ENCODE peak calls at places on chromosomes 2 and 18, in six cellular contexts. G, H, A, L, V and K are unnamed samples.

GRCh38 chr2:240916571-240917008 is 10.5 kb downstream of the CROCC2 start:
- DNase-seq in H (no peak), V (peak; percentile 79), G (peak; percentile 81), A (no peak), L (peak; percentile 31), K (no peak)

GRCh38 chr2:22604150-22604549 is 780.8 kb upstream of the KLHL29 start:
- DNase-seq in V (no peak), A (no peak), L (no peak), H (no peak), G (no peak), K (no peak)

GRCh38 chr2:105764059-105764458 is 19.3 kb downstream of the NCK2 start:
- DNase-seq in L (no peak), H (no peak), A (no peak), V (no peak), G (no peak), K (no peak)

GRCh38 chr2:240638517-240639160 is 13.4 kb downstream of the GPR35 start:
- DNase-seq in V (no peak), G (no peak), A (peak; percentile 23), H (no peak), L (no peak), K (no peak)

GRCh38 chr18:76922107-76922506 is 99.8 kb downstream of the ZNF236 start:
- DNase-seq in A (peak; percentile 70), H (peak; percentile 26), G (peak; percentile 32), L (peak; percentile 54), V (peak; percentile 8), K (peak; percentile 63)

GRCh38 chr18:49344825-49345224 is 115.6 kb downstream of the DYM start:
- DNase-seq in H (no peak), V (no peak), G (no peak), A (no peak), L (no peak), K (no peak)

GRCh38 chr2:145091011-145091744 is 571.3 kb upstream of the ZEB2 start:
- DNase-seq in A (no peak), L (no peak), H (no peak), G (no peak), V (no peak), K (no peak)

GRCh38 chr18:59783138-59783537 is 85.9 kb upstream of the CCBE1 start:
- DNase-seq in H (peak; percentile 9), G (no peak), L (peak; percentile 59), V (peak; percentile 27), A (no peak), K (no peak)

GRCh38 chr2:226794751-226795171 is 4.9 kb downstream of the IRS1 start:
- DNase-seq in G (no peak), A (no peak), L (peak; percentile 45), V (no peak), H (no peak), K (no peak)

GRCh38 chr2:225100856-225101294 is 58.6 kb upstream of the DOCK10 start:
- DNase-seq in L (no peak), G (no peak), H (no peak), V (peak; percentile 71), A (no peak), K (no peak)

GRCh38 chr2:64036343-64036742 is 17.1 kb upstream of the VPS54 start:
- DNase-seq in A (no peak), V (no peak), H (no peak), G (no peak), L (no peak), K (no peak)

GRCh38 chr2:28986429-28986828 is 5.3 kb downstream of the TOGARAM2 start:
- DNase-seq in H (no peak), A (no peak), L (no peak), V (no peak), G (no peak), K (no peak)

GRCh38 chr18:78971511-78972245 is 7.9 kb upstream of the SALL3 start:
- DNase-seq in V (no peak), G (no peak), L (no peak), A (no peak), H (no peak), K (no peak)

GRCh38 chr2:207289295-207290018 is 123.7 kb upstream of the KLF7 start:
- DNase-seq in L (no peak), H (no peak), G (no peak), V (no peak), A (no peak), K (no peak)

GRCh38 chr2:224584768-224585204 is 377 bp downstream of the CUL3 start:
- DNase-seq in V (peak; percentile 15), A (peak; percentile 49), G (peak; percentile 69), L (peak; percentile 63), H (no peak), K (peak; percentile 46)

GRCh38 chr18:64720781-64721464 is 572.0 kb upstream of the LINC00305 start:
- DNase-seq in L (no peak), V (no peak), A (peak; percentile 27), H (no peak), G (no peak), K (no peak)

GRCh38 chr2:233156001-233156400 is 95.5 kb upstream of the ATG16L1 start:
- DNase-seq in V (no peak), L (no peak), A (no peak), H (no peak), G (no peak), K (no peak)

GRCh38 chr2:106107509-106108131 is 86.5 kb downstream of the UXS1 start:
- DNase-seq in A (no peak), L (no peak), V (no peak), G (no peak), H (no peak), K (no peak)

GRCh38 chr2:221107424-221107823 is 464.7 kb downstream of the EPHA4 start:
- DNase-seq in V (no peak), A (no peak), H (no peak), L (no peak), G (no peak), K (no peak)

GRCh38 chr2:37527362-37527761 is 144.1 kb downstream of the CDC42EP3 start:
- DNase-seq in V (no peak), L (no peak), G (no peak), H (no peak), A (no peak), K (no peak)

GRCh38 chr2:21007129-21008013 is 36.5 kb downstream of the APOB start:
- DNase-seq in G (no peak), V (no peak), H (no peak), L (no peak), A (no peak), K (no peak)

GRCh38 chr18:8771930-8772329 is 66.6 kb downstream of the MTCL1 start:
- DNase-seq in G (peak; percentile 27), L (no peak), V (no peak), A (peak; percentile 51), H (no peak), K (peak; percentile 31)

GRCh38 chr18:55262021-55262560 is 302.8 kb upstream of the CCDC68 start:
- DNase-seq in G (no peak), H (no peak), A (no peak), L (no peak), V (no peak), K (no peak)

GRCh38 chr2:74223941-74224770 is 25.7 kb downstream of the MTHFD2 start:
- DNase-seq in G (no peak), H (no peak), A (peak; percentile 20), V (no peak), L (no peak), K (no peak)

GRCh38 chr2:53347219-53347618 is 420.4 kb upstream of the CHAC2 start:
- DNase-seq in H (no peak), L (no peak), A (no peak), V (no peak), G (no peak), K (no peak)

GRCh38 chr2:875687-876615 is 74.7 kb upstream of the SNTG2 start:
- DNase-seq in V (no peak), A (peak; percentile 15), L (no peak), G (no peak), H (no peak), K (no peak)

GRCh38 chr18:490624-491023 is 9.9 kb downstream of the COLEC12 start:
- DNase-seq in G (no peak), H (no peak), A (no peak), L (no peak), V (no peak), K (no peak)

GRCh38 chr2:205685314-205686230 is 3.3 kb downstream of the NRP2 start:
- DNase-seq in G (peak; percentile 37), L (peak; percentile 68), V (peak; percentile 48), H (no peak), A (peak; percentile 43), K (no peak)

GRCh38 chr2:177900091-177900490 is 172.5 kb downstream of the PDE11A start:
- DNase-seq in V (no peak), G (no peak), H (no peak), A (no peak), L (no peak), K (no peak)

GRCh38 chr2:25073025-25073424 is 31.1 kb downstream of the EFR3B start:
- DNase-seq in G (no peak), V (no peak), A (no peak), L (no peak), H (no peak), K (no peak)
- H3K27ac ChIP-seq in G (no peak overlapping the region), V (no peak overlapping the region), A (no peak overlapping the region), L (no peak overlapping the region), H (no peak overlapping the region), K (no peak overlapping the region)

DNA sequence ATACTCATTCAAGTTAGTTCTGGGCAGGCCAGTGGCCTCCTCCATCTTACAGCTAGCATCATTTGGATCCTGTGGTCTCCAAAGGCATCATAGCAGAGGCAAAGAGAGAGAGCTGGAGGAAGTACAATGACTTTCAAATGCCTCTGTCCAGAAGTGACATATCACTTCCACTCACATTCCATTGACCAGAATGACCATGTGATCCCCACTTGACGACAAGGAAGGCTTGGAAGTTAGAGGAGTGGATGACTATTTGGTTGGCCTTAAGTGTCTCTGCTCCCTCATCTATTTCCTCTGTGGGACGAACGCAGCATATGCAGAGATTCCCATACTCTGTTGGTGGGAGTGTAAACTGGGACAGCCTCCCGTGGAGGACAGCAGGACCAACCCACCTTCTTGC is 27.8 kb upstream of the MLPH start:
- DNase-seq in G (no peak), L (no peak), H (no peak), V (no peak), A (no peak), K (no peak)
- H3K27ac ChIP-seq in G (peak overlapping the region; percentile 60), L (no peak overlapping the region), H (no peak overlapping the region), V (peak overlapping the region; percentile 57), A (no peak overlapping the region), K (no peak overlapping the region)

GRCh38 chr2:217820066-217820819 is 182.6 kb downstream of the TNS1 start:
- DNase-seq in L (no peak), H (no peak), G (no peak), A (no peak), V (no peak), K (no peak)
- H3K27ac ChIP-seq in L (peak overlapping the region; percentile 9), H (no peak overlapping the region), G (peak overlapping the region; percentile 41), A (peak overlapping the region; percentile 32), V (no peak overlapping the region), K (peak overlapping the region; percentile 46)

GRCh38 chr2:85410584-85411404 is 628 bp upstream of the CAPG start:
- DNase-seq in L (no peak), V (no peak), G (no peak), A (no peak), H (no peak), K (no peak)
- H3K27ac ChIP-seq in L (no peak overlapping the region), V (peak overlapping the region; percentile 78), G (no peak overlapping the region), A (peak overlapping the region; percentile 66), H (no peak overlapping the region), K (peak overlapping the region; percentile 30)

GRCh38 chr2:126971162-126971480 is 72.4 kb downstream of the TEX51 start:
- DNase-seq in A (no peak), H (no peak), L (peak; percentile 21), V (no peak), G (no peak), K (no peak)
- H3K27ac ChIP-seq in A (peak overlapping the region; percentile 4), H (no peak overlapping the region), L (no peak overlapping the region), V (no peak overlapping the region), G (no peak overlapping the region), K (no peak overlapping the region)

GRCh38 chr2:237182422-237183123 is 96.9 kb downstream of the COPS8 start:
- DNase-seq in G (no peak), V (no peak), A (no peak), H (no peak), L (no peak), K (no peak)
- H3K27ac ChIP-seq in G (no peak overlapping the region), V (peak overlapping the region; percentile 90), A (peak overlapping the region; percentile 61), H (no peak overlapping the region), L (no peak overlapping the region), K (no peak overlapping the region)